ENCODE peak calls at places on chromosomes 1 and 21, in seven cellular contexts. S is kidney epithelial cell, K is adrenal gland, Y is stomach, C is prostate gland, D is PC-9, H is heart left ventricle. F is an unnamed sample.

GRCh38 chr1:201578008-201578888 is 39.3 kb downstream of the NAV1 start:
- DNase-seq in D (no peak), S (no peak), K (no peak), Y (no peak), C (no peak), H (no peak), F (no peak)

GRCh38 chr1:17276568-17276967 is 27.7 kb downstream of the PADI3 start:
- DNase-seq in C (peak; percentile 14), H (no peak), S (no peak), K (peak; percentile 42), D (peak; percentile 88), Y (peak; percentile 28), F (no peak)

GRCh38 chr1:240189386-240189989 is 97.8 kb downstream of the FMN2 start:
- DNase-seq in C (no peak), Y (no peak), H (no peak), S (no peak), D (no peak), K (peak; percentile 20), F (peak; percentile 55)

GRCh38 chr1:110312188-110313121 is 26.7 kb upstream of the RBM15 start:
- DNase-seq in Y (peak; percentile 84), K (peak; percentile 89), H (peak; percentile 83), C (peak; percentile 75), D (peak; percentile 72), S (peak; percentile 41), F (peak; percentile 81)

GRCh38 chr1:222914861-222915632 is 100.2 kb downstream of the DISP1 start:
- DNase-seq in Y (no peak), D (peak; percentile 80), H (no peak), K (no peak), C (no peak), S (no peak), F (no peak)

GRCh38 chr1:156293098-156293434 is 2.4 kb downstream of the GLMP start:
- DNase-seq in C (no peak), S (no peak), Y (no peak), D (no peak), H (no peak), K (no peak), F (no peak)

GRCh38 chr1:93609536-93609935 is 72.1 kb downstream of the BCAR3 start:
- DNase-seq in S (no peak), D (no peak), K (no peak), C (no peak), Y (no peak), H (no peak), F (no peak)

GRCh38 chr1:206933333-206933945 is 11.7 kb upstream of the FCMR start:
- DNase-seq in C (no peak), K (peak; percentile 41), H (peak; percentile 42), Y (peak; percentile 57), S (no peak), D (no peak), F (no peak)

GRCh38 chr1:29640428-29640785 is 404.1 kb downstream of the PTPRU start:
- DNase-seq in K (no peak), S (peak; percentile 10), D (no peak), Y (no peak), H (no peak), C (no peak), F (no peak)

GRCh38 chr1:231550448-231550781 is 21.9 kb downstream of the TSNAX start:
- DNase-seq in Y (no peak), H (no peak), S (no peak), K (no peak), D (no peak), C (no peak), F (no peak)

GRCh38 chr21:35909456-35910178 is 150.7 kb downstream of the SETD4 start:
- DNase-seq in K (no peak), Y (no peak), C (no peak), H (no peak), S (no peak), D (no peak), F (no peak)

GRCh38 chr1:2528966-2529750 is 905 bp downstream of the HES5 start:
- DNase-seq in Y (no peak), C (no peak), S (no peak), K (peak; percentile 46), H (peak; percentile 44), D (no peak), F (no peak)

GRCh38 chr1:226185153-226186036 is 1.1 kb downstream of the ACBD3 start:
- DNase-seq in Y (no peak), D (no peak), S (no peak), K (no peak), C (no peak), H (no peak), F (no peak)

GRCh38 chr1:162397039-162397448 is 14.9 kb downstream of the SH2D1B start:
- DNase-seq in D (no peak), C (peak; percentile 1), S (no peak), Y (no peak), H (no peak), K (no peak), F (no peak)

GRCh38 chr1:220791959-220792358 is 5.2 kb downstream of the MTARC1 start:
- DNase-seq in K (peak; percentile 57), S (no peak), Y (no peak), D (no peak), H (no peak), C (no peak), F (no peak)

GRCh38 chr1:218336353-218336752 is 8.8 kb upstream of the TGFB2 start:
- DNase-seq in H (no peak), S (no peak), D (no peak), Y (no peak), C (no peak), K (no peak), F (no peak)

GRCh38 chr1:165896277-165896676 is 68.9 kb downstream of the UCK2 start:
- DNase-seq in K (no peak), S (peak; percentile 68), H (no peak), Y (no peak), C (no peak), D (no peak), F (no peak)

GRCh38 chr1:201686709-201687455 is 142.1 kb upstream of the IPO9 start:
- DNase-seq in C (no peak), D (peak; percentile 64), Y (no peak), H (no peak), K (no peak), S (peak; percentile 68), F (peak; percentile 66)

GRCh38 chr1:16224472-16224871 is 12.0 kb upstream of the ARHGEF19 start:
- DNase-seq in C (no peak), H (no peak), K (no peak), S (no peak), D (no peak), Y (no peak), F (no peak)

DNA sequence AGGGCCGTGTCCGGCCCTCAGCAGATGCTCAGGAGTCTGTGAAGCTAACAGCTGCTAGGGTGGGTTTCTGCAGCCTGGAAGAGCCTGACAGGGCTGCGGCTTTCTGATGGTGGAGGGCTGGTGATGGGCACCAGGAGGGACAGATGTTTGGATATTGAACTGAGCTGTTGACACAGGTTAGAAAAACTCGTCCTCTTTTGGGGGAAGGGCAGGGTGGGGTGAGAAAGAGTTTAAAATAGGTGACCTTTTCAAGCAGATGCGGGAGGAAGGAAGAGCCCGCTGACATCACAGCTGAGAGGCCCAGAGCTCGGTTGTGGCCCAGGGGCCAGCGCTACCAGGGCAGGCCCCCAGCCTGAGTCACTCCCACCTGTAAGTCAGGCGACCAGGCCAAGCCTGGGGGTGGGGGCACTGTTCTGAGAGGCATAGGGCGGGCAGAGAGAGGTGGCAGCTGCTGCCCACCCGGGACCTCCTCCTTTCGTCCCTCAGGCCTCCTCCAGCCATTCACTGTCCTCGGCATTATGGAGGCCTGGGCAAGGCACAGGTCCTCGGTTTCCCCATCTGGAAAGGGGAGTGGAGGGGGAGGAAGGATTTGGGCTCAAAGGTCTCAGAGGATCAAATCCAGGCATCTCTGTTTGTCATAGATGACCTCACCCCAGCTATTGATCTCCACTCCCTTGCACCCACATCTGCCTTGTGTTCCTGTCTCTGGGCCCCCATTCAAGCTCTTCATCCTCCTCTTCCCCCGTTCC is 32.3 kb upstream of the ID3 start:
- DNase-seq in Y (no peak), C (no peak), D (no peak), S (no peak), H (peak; percentile 40), K (no peak), F (no peak)
- H3K4me3 ChIP-seq in Y (no peak overlapping the region), C (no peak overlapping the region), D (no peak overlapping the region), S (no peak overlapping the region), H (no peak overlapping the region), K (no peak overlapping the region), F (no peak overlapping the region)

GRCh38 chr1:39154553-39155361 is 49.7 kb upstream of the MACF1 start:
- DNase-seq in K (peak; percentile 57), H (peak; percentile 59), D (peak; percentile 85), S (no peak), Y (no peak), C (peak; percentile 38), F (no peak)

GRCh38 chr1:39159224-39160036 is 45.1 kb upstream of the MACF1 start:
- DNase-seq in D (peak; percentile 90), S (peak; percentile 69), K (no peak), C (peak; percentile 47), Y (peak; percentile 52), H (no peak), F (peak; percentile 55)

GRCh38 chr1:39160703-39161102 is 43.8 kb upstream of the MACF1 start:
- DNase-seq in H (no peak), D (no peak), Y (no peak), S (no peak), C (no peak), K (no peak), F (no peak)

GRCh38 chr1:39157304-39157703 is 47.2 kb upstream of the MACF1 start:
- DNase-seq in D (no peak), Y (no peak), S (no peak), C (no peak), H (no peak), K (no peak), F (no peak)

DNA sequence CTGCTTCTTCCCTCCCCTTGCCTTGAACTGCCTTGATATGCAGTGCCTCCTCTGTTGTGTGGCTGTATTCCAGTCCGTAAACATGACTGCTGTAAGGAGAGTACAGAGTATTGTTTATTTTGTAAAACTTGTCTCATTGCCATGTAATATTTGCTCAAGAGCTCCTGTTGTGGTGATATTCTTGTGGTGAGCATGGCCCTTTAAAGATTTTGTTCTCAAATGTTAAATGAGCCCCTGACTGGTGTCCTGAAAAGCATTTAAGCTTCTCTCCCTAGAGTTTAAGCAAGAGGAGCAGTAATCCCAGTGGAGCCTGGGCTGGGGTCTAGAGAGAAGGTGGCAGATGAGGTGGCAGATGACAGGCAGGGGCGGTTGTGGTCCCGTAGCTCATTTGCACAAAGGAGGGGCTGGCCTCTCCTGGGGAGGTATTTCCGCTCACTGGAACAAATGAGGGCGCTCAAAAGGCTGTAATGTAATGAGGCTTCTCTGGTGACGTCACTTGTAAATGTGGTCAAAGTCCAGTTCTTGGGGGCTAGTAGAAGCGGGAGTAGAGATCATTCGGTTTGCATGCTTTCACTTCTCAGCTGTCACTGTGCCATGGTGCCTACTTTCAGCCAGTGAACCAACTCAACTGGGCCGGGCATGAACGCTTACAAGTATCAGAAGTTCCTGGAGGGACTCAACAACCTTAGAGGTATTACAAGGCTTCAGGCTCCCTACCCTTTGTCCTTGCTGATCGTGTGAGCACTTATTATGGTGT is 46.0 kb upstream of the MACF1 start:
- DNase-seq in K (no peak), H (no peak), S (peak; percentile 64), C (peak; percentile 62), D (peak; percentile 42), Y (peak; percentile 85), F (peak; percentile 95)
- TF ChIP-seq CTCF in K (no peak), H (no peak), S (no peak), C (peak; percentile 25), D (no peak), Y (no peak), F (no peak)

GRCh38 chr1:183075861-183076260 is 52.6 kb downstream of the LAMC1 start:
- DNase-seq in C (no peak), S (no peak), K (no peak), D (no peak), H (no peak), Y (no peak), F (no peak)
- H3K27me3 ChIP-seq in C (no peaks in the 10 kb centered on the region), S (no peaks in the 10 kb centered on the region), K (no peaks in the 10 kb centered on the region), D (no peaks in the 10 kb centered on the region), H (no peaks in the 10 kb centered on the region), Y (no peaks in the 10 kb centered on the region), F (no peaks in the 10 kb centered on the region)

GRCh38 chr1:25432749-25433388 is 2.2 kb downstream of the MACO1 start:
- DNase-seq in H (no peak), C (no peak), D (no peak), Y (no peak), K (no peak), S (no peak), F (no peak)
- H3K4me3 ChIP-seq in H (no peak overlapping the region), C (no peak overlapping the region), D (no peak overlapping the region), Y (peak overlapping the region; percentile 95), K (no peak overlapping the region), S (no peak overlapping the region), F (no peak overlapping the region)